ENCODE peak calls at places on chromosomes 12 and 14, in seven cellular contexts. H, P, Q, F, E, B and W are unnamed samples. For H3K36me3, the result is how much of the 10 kb centered on the place peaks cover.

GRCh38 chr12:79455314-79455713 is 235.4 kb downstream of the PAWR start:
- DNase-seq in F (no peak), E (no peak), P (no peak), B (no peak), Q (no peak), H (no peak), W (no peak)

GRCh38 chr12:68402422-68402821 is 70.3 kb upstream of the MDM1 start:
- DNase-seq in Q (no peak), F (no peak), H (no peak), P (no peak), B (no peak), E (no peak), W (no peak)

GRCh38 chr12:122159879-122160278 is 14.1 kb downstream of the IL31 start:
- DNase-seq in P (no peak), B (no peak), H (peak), E (no peak), Q (no peak), F (no peak), W (no peak)

GRCh38 chr14:92259613-92260357 is 63.2 kb upstream of the SLC24A4 start:
- DNase-seq in Q (no peak), B (no peak), E (no peak), F (no peak), P (no peak), H (no peak), W (no peak)

GRCh38 chr12:98645572-98646067 is 530 bp downstream of the APAF1 start:
- DNase-seq in F (no peak), H (no peak), Q (peak), P (peak), B (peak), E (peak), W (no peak)

GRCh38 chr12:25362646-25363045 is 111.9 kb upstream of the KRAS start:
- DNase-seq in E (peak), P (no peak), B (no peak), H (no peak), F (no peak), Q (no peak), W (no peak)

GRCh38 chr12:93140801-93141200 is 211.7 kb upstream of the EEA1 start:
- DNase-seq in H (no peak), E (no peak), B (no peak), Q (no peak), P (no peak), F (no peak), W (no peak)

GRCh38 chr12:128365831-128366231 is 98.9 kb downstream of the TMEM132C start:
- DNase-seq in E (no peak), H (no peak), B (no peak), Q (no peak), F (no peak), P (no peak), W (no peak)

GRCh38 chr14:94009767-94010166 is 12.7 kb downstream of the CCDC197 start:
- DNase-seq in E (peak), B (no peak), P (no peak), Q (no peak), H (no peak), F (no peak), W (no peak)

GRCh38 chr12:5691943-5692342 is 253.1 kb downstream of the ANO2 start:
- DNase-seq in E (no peak), P (no peak), B (no peak), H (no peak), Q (peak), F (no peak), W (no peak)

GRCh38 chr12:70449758-70450341 is 83.8 kb downstream of the KCNMB4 start:
- DNase-seq in P (no peak), H (no peak), B (no peak), F (no peak), E (no peak), Q (no peak), W (no peak)

GRCh38 chr14:73727181-73727580 is 13.0 kb upstream of the PNMA1 start:
- DNase-seq in E (no peak), H (no peak), F (peak), B (no peak), Q (no peak), P (no peak), W (no peak)

GRCh38 chr12:47707905-47708543 is 2.2 kb upstream of the RPAP3 start:
- DNase-seq in F (no peak), P (no peak), Q (no peak), E (no peak), H (no peak), B (no peak), W (no peak)

GRCh38 chr14:92254786-92255185 is 68.2 kb upstream of the SLC24A4 start:
- DNase-seq in F (peak), B (no peak), Q (peak), P (peak), E (no peak), H (no peak), W (peak)

GRCh38 chr12:1919284-1919683 is 832 bp upstream of the CACNA2D4 start:
- DNase-seq in Q (no peak), E (no peak), B (peak), F (no peak), H (peak), P (no peak), W (no peak)

GRCh38 chr12:12927211-12928079 is 24.5 kb downstream of the GPRC5D start:
- DNase-seq in Q (no peak), H (peak), B (peak), F (peak), E (peak), P (peak), W (peak)

GRCh38 chr12:6360080-6360571 is 15.2 kb downstream of the SCNN1A start:
- DNase-seq in H (no peak), E (no peak), B (no peak), F (no peak), P (no peak), Q (no peak), W (no peak)

GRCh38 chr12:44285321-44285720 is 449.4 kb downstream of the TMEM117 start:
- DNase-seq in F (no peak), H (no peak), E (no peak), P (no peak), Q (no peak), B (peak), W (no peak)

GRCh38 chr12:43758247-43758727 is 303 bp downstream of the PUS7L start:
- DNase-seq in Q (no peak), E (no peak), F (peak), B (peak), H (peak), P (peak), W (peak)

GRCh38 chr14:41636492-41637392 is 30.1 kb downstream of the LRFN5 start:
- DNase-seq in H (no peak), E (no peak), P (no peak), F (no peak), Q (no peak), B (no peak), W (no peak)

GRCh38 chr12:132429932-132430643 is 59.9 kb upstream of the FBRSL1 start:
- DNase-seq in H (no peak), P (no peak), E (peak), Q (no peak), F (no peak), B (peak), W (peak)

GRCh38 chr12:124440841-124441381 is 126.5 kb downstream of the NCOR2 start:
- DNase-seq in E (no peak), H (no peak), P (no peak), F (no peak), B (no peak), Q (no peak), W (no peak)

GRCh38 chr14:64728106-64728505 is 23.9 kb downstream of the PLEKHG3 start:
- DNase-seq in F (no peak), B (no peak), Q (no peak), E (no peak), H (no peak), P (peak), W (peak)

GRCh38 chr14:49692191-49692757 is 646 bp upstream of the KLHDC1 start:
- DNase-seq in E (no peak), Q (no peak), F (no peak), B (no peak), H (no peak), P (no peak), W (no peak)

GRCh38 chr14:31843361-31844091 is 233.6 kb upstream of the ARHGAP5 start:
- DNase-seq in P (no peak), E (peak), B (no peak), H (no peak), F (no peak), Q (no peak), W (no peak)

GRCh38 chr12:131035268-131035681 is 81.6 kb downstream of the ADGRD1 start:
- DNase-seq in F (peak), E (no peak), P (no peak), H (no peak), B (no peak), Q (no peak), W (no peak)

GRCh38 chr12:79927772-79928474 is 7.0 kb downstream of the PPP1R12A start:
- DNase-seq in Q (no peak), H (no peak), F (no peak), B (no peak), E (peak), P (no peak), W (no peak)

GRCh38 chr12:29796823-29797263 is 13.1 kb upstream of the TMTC1 start:
- DNase-seq in F (no peak), Q (peak), E (peak), B (peak), P (no peak), H (no peak), W (no peak)

GRCh38 chr12:113170926-113171325 is 14.4 kb downstream of the DDX54 start:
- DNase-seq in H (no peak), Q (no peak), E (no peak), F (no peak), P (no peak), B (no peak), W (no peak)

GRCh38 chr14:65412881-65413738 is 580 bp downstream of the FUT8 start:
- DNase-seq in E (peak), Q (peak), B (peak), P (no peak), H (peak), F (peak), W (peak)

GRCh38 chr12:16349132-16349463 is 1.7 kb downstream of the MGST1 start:
- DNase-seq in H (no peak), Q (peak), F (no peak), P (peak), E (peak), B (no peak), W (peak)

GRCh38 chr14:91918159-91918883 is 29.2 kb downstream of the FBLN5 start:
- DNase-seq in H (no peak), B (peak), Q (no peak), P (no peak), E (no peak), F (no peak), W (no peak)

GRCh38 chr14:69694730-69695663 is 71.9 kb upstream of the SRSF5 start:
- DNase-seq in H (no peak), B (no peak), Q (no peak), E (peak), F (no peak), P (peak), W (no peak)

GRCh38 chr12:32586390-32586789 is 92.7 kb upstream of the DNM1L start:
- DNase-seq in P (no peak), F (no peak), H (no peak), B (no peak), E (peak), Q (no peak), W (no peak)

GRCh38 chr12:108939594-108939993 is 59.7 kb downstream of the DAO start:
- DNase-seq in E (peak), Q (no peak), P (no peak), H (no peak), B (peak), F (no peak), W (no peak)

GRCh38 chr14:103348154-103348553 is 14.1 kb downstream of the EIF5 start:
- DNase-seq in B (no peak), P (no peak), H (no peak), Q (no peak), E (no peak), F (no peak), W (no peak)

GRCh38 chr12:121001841-121002483 is 14.3 kb downstream of the C12orf43 start:
- DNase-seq in H (no peak), B (no peak), F (no peak), E (no peak), Q (no peak), P (no peak), W (no peak)
- H3K27ac ChIP-seq in H (no peak), B (no peak), F (no peak), E (no peak), Q (no peak), P (no peak), W (no peak)

DNA sequence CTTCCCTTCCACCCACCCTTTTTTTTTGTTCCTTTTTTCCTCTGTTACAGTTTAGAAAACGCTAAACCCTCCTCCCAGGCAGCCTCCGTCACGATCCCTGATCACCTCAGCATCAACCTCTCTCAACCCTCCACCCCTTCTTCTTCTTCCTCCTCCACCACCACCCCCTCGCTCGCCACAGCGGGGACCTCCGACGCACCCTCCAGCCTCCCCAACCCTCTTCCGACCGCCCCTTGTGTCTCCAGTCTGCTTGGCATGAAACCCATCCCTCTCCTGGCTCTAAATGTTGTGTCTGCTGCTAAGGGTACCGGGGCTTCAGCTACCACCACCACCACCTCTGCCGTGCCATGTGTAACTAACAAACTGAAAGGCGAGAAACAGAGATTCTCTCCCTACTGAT is 22.9 kb downstream of the PCBP2 start:
- DNase-seq in B (no peak), P (no peak), Q (no peak), H (no peak), F (peak), E (no peak), W (no peak)
- H3K36me3 ChIP-seq in B (half or more), P (half or more), Q (half or more), H (half or more), F (half or more), E (half or more), W (half or more)

GRCh38 chr14:100439781-100440180 is 116.6 kb downstream of the SLC25A47 start:
- DNase-seq in H (no peak), E (peak), F (no peak), Q (no peak), P (peak), B (no peak), W (no peak)

GRCh38 chr14:100440758-100441203 is 117.6 kb downstream of the SLC25A47 start:
- DNase-seq in P (no peak), F (no peak), H (peak), B (no peak), E (no peak), Q (no peak), W (no peak)

GRCh38 chr14:100441271-100441947 is 118.3 kb downstream of the SLC25A47 start:
- DNase-seq in F (no peak), H (no peak), P (no peak), Q (no peak), E (no peak), B (no peak), W (no peak)

GRCh38 chr14:100438678-100439592 is 115.8 kb downstream of the SLC25A47 start:
- DNase-seq in F (no peak), B (no peak), Q (no peak), E (peak), H (no peak), P (no peak), W (no peak)

GRCh38 chr14:100440207-100440631 is 117.1 kb downstream of the SLC25A47 start:
- DNase-seq in B (peak), F (peak), P (peak), E (peak), H (peak), Q (peak), W (peak)
- TF ChIP-seq CTCF in B (peak), F (peak), P (peak), E (peak), H (peak), Q (peak), W (peak)

GRCh38 chr12:50555471-50555885 is 50.7 kb downstream of the DIP2B start:
- DNase-seq in P (no peak), B (no peak), E (no peak), Q (no peak), H (no peak), F (no peak), W (no peak)
- H3K27ac ChIP-seq in P (no peak), B (peak), E (no peak), Q (no peak), H (no peak), F (no peak), W (no peak)

DNA sequence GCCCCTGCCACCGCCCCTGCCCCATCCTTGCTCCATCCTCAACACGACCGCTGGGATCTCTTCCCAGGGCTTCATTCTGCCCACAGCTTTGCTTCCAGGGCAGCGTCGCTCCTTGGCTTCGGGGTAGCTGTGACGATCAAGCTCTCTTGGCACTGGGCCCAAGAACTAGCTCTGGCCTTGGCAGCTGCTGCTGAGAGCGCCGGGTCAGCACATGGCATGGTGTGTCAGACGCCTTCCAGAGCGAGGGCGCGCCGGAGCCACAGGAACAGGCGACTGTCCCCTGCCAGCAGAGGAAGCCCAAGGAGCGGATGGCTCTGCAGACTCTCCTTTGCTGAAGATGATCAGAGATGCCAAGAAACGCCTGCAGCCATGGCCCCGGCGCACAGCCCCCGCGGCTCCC is 15.9 kb downstream of the RAB35 start:
- DNase-seq in P (peak), E (no peak), H (peak), F (no peak), B (no peak), Q (peak), W (no peak)
- H3K36me3 ChIP-seq in P (half or more), E (under half), H (half or more), F (half or more), B (under half), Q (half or more), W (under half)

GRCh38 chr12:71638499-71638898 is 25.1 kb downstream of the ZFC3H1 start:
- DNase-seq in P (no peak), E (no peak), H (no peak), B (no peak), Q (no peak), F (no peak), W (no peak)

GRCh38 chr12:71641390-71641789 is 22.3 kb downstream of the ZFC3H1 start:
- DNase-seq in E (no peak), H (no peak), P (no peak), F (no peak), Q (no peak), B (no peak), W (no peak)

GRCh38 chr12:71636704-71637115 is 26.9 kb downstream of the ZFC3H1 start:
- DNase-seq in F (no peak), P (no peak), E (peak), B (peak), H (peak), Q (no peak), W (no peak)

GRCh38 chr12:71640316-71640715 is 23.3 kb downstream of the ZFC3H1 start:
- DNase-seq in H (no peak), F (no peak), B (no peak), Q (no peak), E (no peak), P (no peak), W (peak)

DNA sequence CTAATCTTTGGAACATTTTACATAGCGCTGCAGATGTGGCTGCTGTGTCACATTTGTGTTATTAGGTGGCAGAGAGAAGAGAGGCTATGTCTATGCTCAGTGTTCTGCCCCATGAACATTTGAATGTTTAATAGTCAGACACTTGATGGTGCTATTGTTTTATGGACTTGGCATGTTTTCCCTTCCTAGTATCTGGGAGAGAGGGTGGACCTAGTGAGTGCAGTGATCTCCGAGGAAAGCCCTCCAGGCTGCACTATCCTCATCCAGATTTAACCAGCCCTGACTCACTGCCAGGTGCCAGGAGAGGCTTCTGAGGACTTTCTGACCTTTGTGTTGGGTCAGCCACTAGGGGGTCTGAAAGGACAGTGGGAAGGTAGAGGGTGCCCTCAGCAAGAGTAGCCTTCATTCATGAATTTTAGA is 24.3 kb downstream of the ZFC3H1 start:
- DNase-seq in B (no peak), E (peak), P (no peak), H (peak), Q (no peak), F (no peak), W (no peak)
- TF ChIP-seq CTCF in B (peak), E (no peak), P (no peak), H (peak), Q (no peak), F (no peak), W (no peak)

GRCh38 chr14:76655331-76655730 is 105.9 kb upstream of the VASH1 start:
- DNase-seq in B (no peak), E (no peak), P (no peak), F (no peak), H (no peak), Q (no peak), W (no peak)
- H3K27ac ChIP-seq in B (no peak), E (no peak), P (no peak), F (no peak), H (no peak), Q (no peak), W (no peak)